ENCODE peak calls at places on chromosomes 2 and 18, in four cellular contexts. E is lung, L is foreskin fibroblast, G is MCF 10A. F is an unnamed sample.
A peak's percentile ranks its signal among the peaks of the same experiment; 100 is the strongest.

GRCh38 chr2:151777911-151778310 is 43.6 kb upstream of the NEB start:
- DNase-seq in E (no peak), L (no peak), G (no peak), F (no peak)

GRCh38 chr2:240646061-240646899 is 21.0 kb downstream of the GPR35 start:
- DNase-seq in E (peak; percentile 28), L (no peak), G (no peak), F (no peak)

GRCh38 chr2:19321946-19322345 is 36.5 kb downstream of the OSR1 start:
- DNase-seq in E (no peak), L (peak; percentile 29), G (no peak), F (no peak)

GRCh38 chr2:112542974-112543760 is 902 bp downstream of the POLR1B start:
- DNase-seq in E (no peak), L (peak; percentile 56), G (peak; percentile 41), F (no peak)

GRCh38 chr2:122341007-122341406 is 585.6 kb downstream of the TSN start:
- DNase-seq in E (no peak), L (no peak), G (peak; percentile 32), F (no peak)

GRCh38 chr18:50143295-50143694 is 51.7 kb downstream of the MYO5B start:
- DNase-seq in E (no peak), L (no peak), G (peak; percentile 9), F (no peak)

GRCh38 chr2:233233618-233234230 is 17.7 kb upstream of the ATG16L1 start:
- DNase-seq in E (no peak), L (no peak), G (no peak), F (no peak)

GRCh38 chr2:203583696-203584095 is 48.6 kb upstream of the RAPH1 start:
- DNase-seq in E (no peak), L (peak; percentile 78), G (peak; percentile 18), F (no peak)

GRCh38 chr18:14179306-14179705 is 47.1 kb upstream of the ZNF519 start:
- DNase-seq in E (no peak), L (peak; percentile 1), G (no peak), F (no peak)

GRCh38 chr2:224221455-224221913 is 180.4 kb downstream of the FAM124B start:
- DNase-seq in E (no peak), L (peak; percentile 97), G (peak; percentile 93), F (peak; percentile 88)

GRCh38 chr18:58114766-58115165 is 70.7 kb downstream of the NEDD4L start:
- DNase-seq in E (no peak), L (no peak), G (no peak), F (no peak)

GRCh38 chr2:114699423-114699944 is 257.0 kb downstream of the DPP10 start:
- DNase-seq in E (no peak), L (no peak), G (no peak), F (no peak)

GRCh38 chr18:45974088-45974536 is 7.0 kb upstream of the EPG5 start:
- DNase-seq in E (peak; percentile 71), L (peak; percentile 93), G (peak; percentile 89), F (peak; percentile 62)

GRCh38 chr2:11234309-11234708 is 79.0 kb downstream of the SLC66A3 start:
- DNase-seq in E (no peak), L (peak; percentile 50), G (peak; percentile 36), F (no peak)

GRCh38 chr2:23777857-23778256 is 149.1 kb downstream of the ATAD2B start:
- DNase-seq in E (no peak), L (no peak), G (no peak), F (no peak)

GRCh38 chr2:28687181-28687580 is 64.4 kb upstream of the PPP1CB start:
- DNase-seq in E (no peak), L (no peak), G (no peak), F (no peak)

GRCh38 chr2:143823856-143824255 is 694.6 kb downstream of the ARHGAP15 start:
- DNase-seq in E (no peak), L (no peak), G (no peak), F (no peak)

GRCh38 chr2:157903626-157904025 is 27.5 kb upstream of the ACVR1 start:
- DNase-seq in E (no peak), L (no peak), G (no peak), F (no peak)

GRCh38 chr2:112138143-112139032 is at the start of gene FBLN7:
- DNase-seq in E (no peak), L (peak; percentile 52), G (no peak), F (no peak)

GRCh38 chr2:238286551-238286950 is 1.9 kb downstream of the PER2 start:
- DNase-seq in E (peak; percentile 70), L (peak; percentile 84), G (peak; percentile 87), F (peak; percentile 51)

GRCh38 chr18:33706391-33706790 is 128.4 kb downstream of the ASXL3 start:
- DNase-seq in E (no peak), L (peak; percentile 58), G (no peak), F (no peak)

GRCh38 chr2:238404406-238405216 is 22.1 kb upstream of the ASB1 start:
- DNase-seq in E (no peak), L (no peak), G (no peak), F (no peak)

GRCh38 chr18:49892148-49892924 is 79.0 kb upstream of the ACAA2 start:
- DNase-seq in E (no peak), L (peak; percentile 9), G (no peak), F (no peak)

GRCh38 chr2:239143858-239144712 is 256.7 kb downstream of the HDAC4 start:
- DNase-seq in E (peak; percentile 33), L (peak; percentile 63), G (peak; percentile 28), F (no peak)

GRCh38 chr18:52254367-52254766 is 85.6 kb upstream of the DCC start:
- DNase-seq in E (no peak), L (no peak), G (no peak), F (no peak)

GRCh38 chr2:86482034-86482433 is 40.9 kb downstream of the KDM3A start:
- DNase-seq in E (no peak), L (no peak), G (peak; percentile 13), F (no peak)

GRCh38 chr2:96819101-96819875 is 3.2 kb downstream of the CNNM3 start:
- DNase-seq in E (peak; percentile 51), L (no peak), G (no peak), F (no peak)
- TF ChIP-seq CTCF in E (no peak), L (no peak), G (no peak), F (no peak)

GRCh38 chr2:72085036-72085435 is 62.6 kb downstream of the CYP26B1 start:
- DNase-seq in E (no peak), L (no peak), G (no peak), F (no peak)
- TF ChIP-seq CTCF in E (no peak), L (no peak), G (no peak), F (no peak)

GRCh38 chr2:129885735-129886134 is 93.7 kb upstream of the RAB6C start:
- DNase-seq in E (no peak), L (no peak), G (no peak), F (no peak)
- TF ChIP-seq CTCF in E (no peak), L (no peak), G (no peak), F (no peak)

GRCh38 chr2:68169308-68169707 is 11.6 kb downstream of the PNO1 start:
- DNase-seq in E (no peak), L (no peak), G (no peak), F (no peak)
- TF ChIP-seq CTCF in E (no peak), L (no peak), G (no peak), F (no peak)

DNA sequence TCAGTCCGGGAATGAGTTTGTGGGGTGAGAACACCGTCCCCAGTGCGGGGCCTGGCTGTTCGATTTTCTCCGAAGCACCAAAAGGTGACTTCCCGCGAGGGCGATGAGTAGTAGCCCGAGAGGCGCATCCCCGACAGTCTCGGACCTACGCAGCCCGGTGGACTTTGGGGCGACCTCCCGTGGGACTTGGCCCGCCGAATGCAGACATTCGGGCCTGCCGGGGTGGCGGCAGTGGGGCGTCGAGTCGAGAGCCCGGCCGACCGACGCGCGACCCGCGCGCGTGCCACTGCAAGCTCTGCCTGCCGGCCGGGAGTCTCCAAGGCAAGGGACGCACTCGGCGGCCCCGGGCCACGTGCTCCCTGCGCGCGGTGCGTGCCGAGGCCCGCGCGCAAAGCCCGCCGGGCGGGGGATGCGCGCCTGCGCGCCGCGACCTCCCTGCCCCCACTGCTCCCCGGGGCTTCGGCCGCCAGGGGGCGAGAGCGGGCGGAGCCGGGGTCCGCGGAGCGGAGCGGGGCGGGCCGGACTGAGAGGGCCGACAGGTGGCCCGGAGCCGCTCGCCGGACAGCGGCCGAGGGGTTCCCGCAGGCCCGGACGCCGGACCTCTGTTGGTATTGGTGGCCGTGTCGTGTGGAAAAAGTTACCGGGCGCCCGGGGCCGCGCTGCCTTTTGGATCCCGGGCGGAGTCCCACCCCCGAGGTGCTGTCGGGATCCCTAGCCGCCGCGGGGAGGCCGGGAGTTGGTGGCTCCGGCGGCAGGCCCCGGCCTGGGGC is 1.8 kb downstream of the PTMA start:
- DNase-seq in E (peak; percentile 86), L (peak; percentile 95), G (peak; percentile 78), F (no peak)
- TF ChIP-seq CTCF in E (peak; percentile 67), L (peak; percentile 50), G (peak; percentile 83), F (peak; percentile 51)

GRCh38 chr18:62716679-62717058 is 1.3 kb downstream of the PHLPP1 start:
- DNase-seq in E (no peak), L (peak; percentile 60), G (peak; percentile 43), F (no peak)
- TF ChIP-seq CTCF in E (no peak), L (no peak), G (peak; percentile 21), F (peak; percentile 10)

GRCh38 chr18:79229451-79229850 is 160.3 kb downstream of the ATP9B start:
- DNase-seq in E (no peak), L (no peak), G (no peak), F (no peak)

GRCh38 chr18:79223431-79223830 is 154.2 kb downstream of the ATP9B start:
- DNase-seq in E (no peak), L (no peak), G (no peak), F (no peak)

GRCh38 chr18:79222790-79223189 is 153.6 kb downstream of the ATP9B start:
- DNase-seq in E (no peak), L (no peak), G (no peak), F (no peak)

DNA sequence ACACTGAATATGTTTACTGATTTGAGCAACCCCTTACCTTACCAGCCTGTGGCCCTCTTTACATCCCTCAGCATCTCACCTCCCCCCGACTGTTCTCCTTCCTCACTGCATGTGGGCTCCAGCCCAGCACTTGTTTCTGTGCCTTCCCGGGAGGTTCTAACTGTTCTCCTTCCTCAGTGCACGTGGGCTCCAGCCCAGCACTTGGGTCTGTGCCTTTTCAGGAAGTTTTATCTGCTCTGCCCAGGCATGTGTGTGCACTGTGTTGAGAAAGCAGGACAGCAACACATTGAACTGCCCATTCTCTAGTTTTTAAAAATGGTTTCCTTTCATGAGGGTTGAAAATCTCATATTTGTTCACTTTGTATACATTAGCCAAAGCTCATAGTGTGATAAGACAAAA is 158.4 kb downstream of the ATP9B start:
- DNase-seq in E (no peak), L (no peak), G (no peak), F (no peak)
- TF ChIP-seq CTCF in E (no peak), L (no peak), G (no peak), F (no peak)

F was measured in HFF-Myc.